ENCODE peak calls at places on chromosomes 7 and 10, in nine cellular contexts. Q, K, O, U, Z, B, D, R and T are unnamed samples.

GRCh38 chr10:95237376-95238170 is 43.5 kb downstream of the ACSM6 start:
- DNase-seq in Q (no peak), K (no peak), O (no peak), U (no peak), Z (no peak), B (no peak), D (no peak), R (no peak), T (no peak)

GRCh38 chr7:96236198-96237039 is 85.5 kb downstream of the SLC25A13 start:
- DNase-seq in Q (no peak), K (peak), O (no peak), U (no peak), Z (peak), B (no peak), D (no peak), R (no peak), T (no peak)

GRCh38 chr7:47776335-47776734 is 171.9 kb downstream of the PKD1L1 start:
- DNase-seq in Q (no peak), K (no peak), O (no peak), U (no peak), Z (no peak), B (no peak), D (no peak), R (no peak), T (no peak)

GRCh38 chr10:131424836-131425506 is 113.5 kb upstream of the TCERG1L start:
- DNase-seq in Q (no peak), K (no peak), O (no peak), U (no peak), Z (no peak), B (no peak), D (no peak), R (no peak), T (no peak)

GRCh38 chr10:787933-788651 is 98.6 kb upstream of the DIP2C start:
- DNase-seq in Q (no peak), K (no peak), O (peak), U (no peak), Z (no peak), B (no peak), D (peak), R (peak), T (no peak)

GRCh38 chr7:8418627-8419245 is 14.7 kb upstream of the NXPH1 start:
- DNase-seq in Q (peak), K (peak), O (peak), U (no peak), Z (no peak), B (peak), D (peak), R (no peak), T (no peak)

GRCh38 chr10:128268015-128268722 is 141.9 kb upstream of the MKI67 start:
- DNase-seq in Q (peak), K (no peak), O (peak), U (no peak), Z (no peak), B (peak), D (no peak), R (peak), T (no peak)

GRCh38 chr7:108845960-108846359 is 276.3 kb downstream of the DNAJB9 start:
- DNase-seq in Q (no peak), K (no peak), O (no peak), U (no peak), Z (no peak), B (no peak), D (no peak), R (no peak), T (no peak)

GRCh38 chr7:2519119-2519930 is at the start of gene LFNG:
- DNase-seq in Q (peak), K (no peak), O (peak), U (peak), Z (peak), B (peak), D (peak), R (peak), T (no peak)

GRCh38 chr7:106277976-106278375 is 6.8 kb downstream of the NAMPT start:
- DNase-seq in Q (no peak), K (no peak), O (no peak), U (no peak), Z (no peak), B (no peak), D (no peak), R (no peak), T (no peak)

GRCh38 chr7:121313793-121314676 is 14.8 kb upstream of the WNT16 start:
- DNase-seq in Q (no peak), K (peak), O (no peak), U (no peak), Z (no peak), B (no peak), D (peak), R (no peak), T (no peak)

GRCh38 chr10:131513445-131513844 is 201.9 kb upstream of the TCERG1L start:
- DNase-seq in Q (no peak), K (no peak), O (no peak), U (no peak), Z (no peak), B (no peak), D (no peak), R (no peak), T (no peak)

GRCh38 chr10:72261323-72262018 is 12.3 kb upstream of the DDIT4 start:
- DNase-seq in Q (no peak), K (no peak), O (no peak), U (no peak), Z (no peak), B (peak), D (peak), R (no peak), T (no peak)

GRCh38 chr10:22685926-22686325 is 28.5 kb downstream of the PIP4K2A start:
- DNase-seq in Q (no peak), K (no peak), O (no peak), U (no peak), Z (no peak), B (no peak), D (no peak), R (no peak), T (no peak)

GRCh38 chr7:149856583-149856982 is 17.2 kb upstream of the ATP6V0E2 start:
- DNase-seq in Q (no peak), K (no peak), O (no peak), U (no peak), Z (no peak), B (no peak), D (no peak), R (no peak), T (no peak)

GRCh38 chr10:35890061-35890969 is 248.2 kb upstream of the FZD8 start:
- DNase-seq in Q (peak), K (no peak), O (no peak), U (no peak), Z (no peak), B (no peak), D (peak), R (no peak), T (no peak)

GRCh38 chr7:9192969-9193368 is 759.6 kb downstream of the NXPH1 start:
- DNase-seq in Q (no peak), K (no peak), O (no peak), U (no peak), Z (no peak), B (no peak), D (no peak), R (no peak), T (no peak)

GRCh38 chr7:101877882-101878591 is 60.6 kb downstream of the CUX1 start:
- DNase-seq in Q (no peak), K (no peak), O (no peak), U (no peak), Z (no peak), B (no peak), D (peak), R (no peak), T (no peak)

GRCh38 chr7:101879565-101879964 is 62.1 kb downstream of the CUX1 start:
- DNase-seq in Q (no peak), K (no peak), O (no peak), U (no peak), Z (no peak), B (no peak), D (no peak), R (no peak), T (no peak)

GRCh38 chr7:101878938-101879337 is 61.5 kb downstream of the CUX1 start:
- DNase-seq in Q (no peak), K (no peak), O (no peak), U (no peak), Z (no peak), B (no peak), D (no peak), R (no peak), T (no peak)

GRCh38 chr7:101882595-101883564 is 65.5 kb downstream of the CUX1 start:
- DNase-seq in Q (peak), K (peak), O (peak), U (peak), Z (peak), B (no peak), D (peak), R (no peak), T (peak)

DNA sequence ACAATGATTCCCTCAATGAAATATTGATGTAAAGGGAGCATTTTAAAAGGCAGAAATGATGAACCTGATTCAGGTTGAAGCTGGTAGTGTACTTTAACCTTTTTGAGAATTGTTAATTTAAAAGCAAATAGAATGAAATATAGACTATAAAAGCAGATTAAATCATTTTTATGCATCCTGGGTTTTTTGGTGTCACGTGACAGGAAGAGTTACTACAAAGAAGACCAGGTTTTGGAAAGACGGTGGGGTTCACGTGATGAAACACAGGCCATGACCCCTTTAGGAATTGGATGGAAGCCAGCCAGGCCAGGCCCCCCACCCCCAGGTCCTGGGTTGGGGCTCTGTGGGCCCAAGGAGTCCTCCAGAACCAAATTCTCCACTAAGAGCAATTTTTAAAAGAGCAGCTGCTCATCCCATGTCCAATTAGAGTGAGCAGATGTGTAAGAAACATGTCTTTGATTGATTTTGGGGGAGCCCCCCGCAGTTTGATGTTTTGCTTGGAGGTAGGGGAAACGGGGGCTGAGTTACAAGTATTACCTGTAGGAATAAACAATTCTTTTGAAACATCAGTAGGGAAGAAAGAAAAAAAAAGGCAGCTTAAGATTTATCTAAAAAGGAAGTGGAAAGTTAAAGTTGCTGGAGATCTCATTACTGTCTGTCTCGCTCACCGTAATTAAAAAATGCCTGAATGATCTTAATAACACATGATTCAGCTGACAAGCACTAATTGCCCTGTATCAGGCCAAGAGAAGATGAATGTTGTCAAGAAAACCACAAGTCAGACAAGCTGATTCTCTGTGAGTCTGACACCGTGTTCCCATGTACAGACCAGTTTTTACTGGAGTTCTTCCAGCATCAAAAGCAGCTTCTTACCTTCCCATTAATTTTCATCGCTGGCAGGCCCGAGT is 63.4 kb downstream of the CUX1 start:
- DNase-seq in Q (no peak), K (no peak), O (peak), U (no peak), Z (peak), B (no peak), D (no peak), R (no peak), T (no peak)
- TF ChIP-seq CTCF in Q (no peak), K (no peak), O (no peak), U (no peak), Z (no peak), B (no peak), D (no peak), R (no peak), T (no peak)

GRCh38 chr10:77156406-77156879 is 481.2 kb downstream of the KCNMA1 start:
- DNase-seq in Q (no peak), K (no peak), O (no peak), U (no peak), Z (peak), B (no peak), D (peak), R (no peak), T (no peak)
- TF ChIP-seq CTCF in Q (no peak), K (no peak), O (no peak), U (no peak), Z (no peak), B (no peak), D (no peak), R (no peak), T (no peak)

GRCh38 chr10:104293781-104294321 is 24.9 kb downstream of the GSTO2 start:
- DNase-seq in Q (no peak), K (no peak), O (no peak), U (no peak), Z (no peak), B (no peak), D (no peak), R (peak), T (no peak)
- TF ChIP-seq CTCF in Q (no peak), K (no peak), O (no peak), U (no peak), Z (no peak), B (no peak), D (no peak), R (no peak), T (no peak)

DNA sequence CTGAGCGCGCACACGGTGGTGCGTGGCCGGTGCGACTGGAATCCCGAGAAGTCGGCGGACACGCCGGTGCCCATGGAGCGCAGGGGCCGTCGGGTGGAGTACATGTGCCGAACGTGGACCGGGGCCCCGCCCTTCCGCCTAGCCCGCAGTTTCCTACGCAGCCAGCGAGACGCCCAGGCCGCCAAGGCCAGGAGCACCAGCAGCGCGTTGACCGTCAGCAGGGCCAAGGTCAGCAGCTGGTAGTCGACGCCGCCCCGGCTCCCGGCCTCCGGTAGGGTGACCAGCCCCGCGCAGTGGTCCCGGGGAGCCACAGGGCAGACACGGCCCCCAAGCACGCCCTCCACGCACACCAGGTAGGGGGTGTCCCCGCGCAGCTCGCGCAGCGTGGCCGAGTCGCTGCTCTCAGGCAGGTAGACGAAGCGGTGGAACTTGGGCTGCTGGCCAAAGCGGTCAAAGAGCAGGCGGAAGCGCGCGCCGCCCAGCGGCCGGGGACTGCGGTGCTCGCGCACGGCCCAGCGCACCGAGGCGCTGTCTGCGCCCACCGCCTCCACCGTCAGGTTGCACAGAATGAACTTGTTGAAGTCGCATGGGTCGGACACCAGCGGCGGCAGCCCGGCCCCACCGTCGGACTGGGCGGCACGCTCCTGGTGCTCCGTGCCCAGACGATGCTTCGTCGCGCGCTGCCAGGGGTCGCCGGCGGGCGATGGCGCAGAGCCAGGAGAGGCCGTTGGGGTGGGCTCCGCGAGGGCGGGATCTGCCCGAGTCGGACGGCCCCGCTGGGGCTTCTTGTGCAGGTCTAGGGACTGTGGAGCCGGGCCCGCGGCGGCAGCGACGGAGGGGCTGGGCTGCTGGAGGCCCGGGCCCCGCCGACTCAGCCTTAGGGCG is 2.2 kb downstream of the TRIL start:
- DNase-seq in Q (peak), K (no peak), O (peak), U (peak), Z (peak), B (peak), D (peak), R (peak), T (peak)
- TF ChIP-seq CTCF in Q (peak), K (peak), O (peak), U (peak), Z (peak), B (peak), D (peak), R (peak), T (peak)

DNA sequence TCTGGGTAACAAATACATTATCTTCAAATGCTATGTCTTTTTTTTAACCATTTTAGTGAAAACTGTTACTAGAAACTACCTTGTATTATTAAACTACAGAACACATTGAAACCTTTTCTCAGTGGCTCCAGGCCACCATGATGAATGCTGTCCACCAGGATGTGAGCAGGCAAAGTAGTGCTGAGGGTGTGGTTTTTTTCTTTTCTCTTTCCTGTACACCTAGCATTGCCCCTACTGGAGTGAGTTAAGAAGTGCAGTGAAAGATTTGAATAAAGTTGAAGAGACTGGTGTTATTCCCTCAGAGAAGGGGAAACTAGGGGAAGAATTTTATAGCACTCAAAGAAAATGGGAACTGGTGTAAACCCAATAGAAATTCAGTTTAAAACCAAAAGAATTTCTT is 120.0 kb upstream of the SAMD8 start:
- DNase-seq in Q (no peak), K (no peak), O (no peak), U (no peak), Z (no peak), B (no peak), D (no peak), R (no peak), T (no peak)
- TF ChIP-seq CTCF in Q (peak), K (peak), O (no peak), U (peak), Z (no peak), B (peak), D (peak), R (peak), T (peak)

GRCh38 chr7:33251261-33251660 is 121.9 kb downstream of the BBS9 start:
- DNase-seq in Q (no peak), K (no peak), O (no peak), U (no peak), Z (no peak), B (no peak), D (no peak), R (no peak), T (no peak)
- TF ChIP-seq CTCF in Q (no peak), K (no peak), O (no peak), U (no peak), Z (no peak), B (no peak), D (no peak), R (no peak), T (no peak)

GRCh38 chr7:37097276-37097675 is 351.4 kb downstream of the ELMO1 start:
- DNase-seq in Q (no peak), K (no peak), O (no peak), U (no peak), Z (no peak), B (no peak), D (no peak), R (no peak), T (no peak)
- TF ChIP-seq CTCF in Q (no peak), K (no peak), O (no peak), U (no peak), Z (no peak), B (no peak), D (no peak), R (peak), T (no peak)